ENCODE peak calls at places on chromosomes 16 and 17, in seven cellular contexts. A is PC-9; N is heart left ventricle; P is tibial artery; I is IMR-90; F is uterus; Z is CD8-positive, alpha-beta T cell. K is an unnamed sample.

GRCh38 chr17:28131592-28131991 is 89.1 kb downstream of the NLK start:
- DNase-seq in A (no peak), N (no peak), P (no peak), I (peak), F (no peak), Z (no peak), K (no peak)

GRCh38 chr17:12665263-12666210 is at the start of gene MYOCD:
- DNase-seq in A (no peak), N (peak), P (peak), I (peak), F (peak), Z (no peak), K (no peak)

GRCh38 chr16:84252214-84252613 is 12.4 kb upstream of the KCNG4 start:
- DNase-seq in A (no peak), N (no peak), P (no peak), I (no peak), F (no peak), Z (no peak), K (no peak)

GRCh38 chr17:37088459-37088858 is 139.7 kb downstream of the AATF start:
- DNase-seq in A (peak), N (no peak), P (no peak), I (no peak), F (no peak), Z (no peak), K (no peak)

GRCh38 chr16:85042126-85042525 is 14.5 kb downstream of the KIAA0513 start:
- DNase-seq in A (no peak), N (no peak), P (no peak), I (no peak), F (no peak), Z (no peak), K (no peak)

GRCh38 chr17:10099051-10099571 is 99.3 kb downstream of the GAS7 start:
- DNase-seq in A (no peak), N (no peak), P (no peak), I (peak), F (no peak), Z (no peak), K (no peak)

GRCh38 chr17:52470553-52470952 is 312.0 kb upstream of the CA10 start:
- DNase-seq in A (no peak), N (no peak), P (no peak), I (no peak), F (no peak), Z (no peak), K (no peak)

GRCh38 chr17:43434902-43435319 is 36.1 kb downstream of the ARL4D start:
- DNase-seq in A (no peak), N (no peak), P (no peak), I (no peak), F (no peak), Z (no peak), K (no peak)

GRCh38 chr17:27546624-27547300 is 84.2 kb upstream of the LGALS9 start:
- DNase-seq in A (no peak), N (no peak), P (no peak), I (peak), F (no peak), Z (no peak), K (no peak)

GRCh38 chr17:33229499-33229898 is 63.6 kb downstream of the ASIC2 start:
- DNase-seq in A (no peak), N (no peak), P (no peak), I (no peak), F (no peak), Z (no peak), K (no peak)

GRCh38 chr17:43782903-43783462 is 2.7 kb downstream of the CFAP97D1 start:
- DNase-seq in A (no peak), N (no peak), P (no peak), I (no peak), F (no peak), Z (no peak), K (no peak)

GRCh38 chr16:89951509-89951908 is 3.0 kb downstream of the DEF8 start:
- DNase-seq in A (no peak), N (no peak), P (no peak), I (no peak), F (no peak), Z (no peak), K (no peak)

GRCh38 chr17:35051183-35051578 is 12.3 kb downstream of the RFFL start:
- DNase-seq in A (no peak), N (no peak), P (no peak), I (no peak), F (no peak), Z (peak), K (no peak)

GRCh38 chr17:66848496-66848895 is 13.6 kb downstream of the CACNG5 start:
- DNase-seq in A (no peak), N (no peak), P (no peak), I (no peak), F (no peak), Z (no peak), K (no peak)

GRCh38 chr16:88063201-88063773 is 112.1 kb downstream of the BANP start:
- DNase-seq in A (no peak), N (peak), P (no peak), I (peak), F (peak), Z (no peak), K (no peak)

GRCh38 chr17:82930043-82930923 is 90.5 kb upstream of the ZNF750 start:
- DNase-seq in A (no peak), N (no peak), P (peak), I (no peak), F (peak), Z (no peak), K (no peak)

GRCh38 chr17:50708050-50709000 is 611 bp upstream of the ANKRD40 start:
- DNase-seq in A (no peak), N (no peak), P (no peak), I (no peak), F (no peak), Z (no peak), K (no peak)

GRCh38 chr17:63475491-63476412 is 1.1 kb upstream of the ACE start:
- DNase-seq in A (no peak), N (peak), P (no peak), I (peak), F (no peak), Z (no peak), K (no peak)

GRCh38 chr16:14146445-14146844 is 75.3 kb downstream of the MRTFB start:
- DNase-seq in A (no peak), N (no peak), P (no peak), I (no peak), F (no peak), Z (no peak), K (no peak)

GRCh38 chr17:57284984-57285646 is 28.8 kb downstream of the MSI2 start:
- DNase-seq in A (no peak), N (no peak), P (no peak), I (no peak), F (no peak), Z (peak), K (no peak)

GRCh38 chr16:88703486-88704309 is 2.5 kb downstream of the RNF166 start:
- DNase-seq in A (no peak), N (peak), P (no peak), I (no peak), F (no peak), Z (peak), K (no peak)

GRCh38 chr17:14873996-14874395 is 391.1 kb downstream of the PMP22 start:
- DNase-seq in A (no peak), N (no peak), P (no peak), I (no peak), F (no peak), Z (no peak), K (no peak)

GRCh38 chr16:52407778-52408177 is 139.2 kb downstream of the TOX3 start:
- DNase-seq in A (no peak), N (no peak), P (no peak), I (no peak), F (no peak), Z (no peak), K (no peak)

GRCh38 chr17:61495161-61495857 is 43.1 kb downstream of the TBX4 start:
- DNase-seq in A (peak), N (no peak), P (no peak), I (peak), F (no peak), Z (no peak), K (no peak)

GRCh38 chr17:1644493-1645206 is 882 bp downstream of the SCARF1 start:
- DNase-seq in A (no peak), N (peak), P (no peak), I (peak), F (no peak), Z (no peak), K (no peak)

GRCh38 chr16:89456412-89456811 is 33.9 kb downstream of the ANKRD11 start:
- DNase-seq in A (no peak), N (no peak), P (no peak), I (no peak), F (no peak), Z (no peak), K (no peak)

GRCh38 chr16:68997564-68997963 is 107.9 kb upstream of the HAS3 start:
- DNase-seq in A (peak), N (no peak), P (no peak), I (no peak), F (no peak), Z (no peak), K (no peak)

GRCh38 chr16:79876332-79876730 is 275.8 kb upstream of the MAF start:
- DNase-seq in A (no peak), N (no peak), P (no peak), I (no peak), F (no peak), Z (no peak), K (no peak)
- H3K27ac ChIP-seq in A (no peak), N (no peak), P (no peak), I (no peak), F (no peak), Z (no peak), K (no peak)

GRCh38 chr16:2487903-2488531 is 13.1 kb downstream of the TBC1D24 start:
- DNase-seq in A (no peak), N (no peak), P (no peak), I (no peak), F (no peak), Z (no peak), K (no peak)
- H3K27ac ChIP-seq in A (no peak), N (no peak), P (no peak), I (no peak), F (no peak), Z (no peak), K (no peak)

GRCh38 chr17:60248618-60249516 is 99.1 kb downstream of the CA4 start:
- DNase-seq in A (no peak), N (no peak), P (no peak), I (peak), F (no peak), Z (no peak), K (no peak)

GRCh38 chr17:60252459-60252858 is 102.7 kb downstream of the CA4 start:
- DNase-seq in A (no peak), N (no peak), P (no peak), I (no peak), F (no peak), Z (no peak), K (no peak)

GRCh38 chr17:60244656-60245055 is 94.9 kb downstream of the CA4 start:
- DNase-seq in A (no peak), N (no peak), P (no peak), I (no peak), F (no peak), Z (no peak), K (no peak)

GRCh38 chr17:60249517-60249826 is 99.7 kb downstream of the CA4 start:
- DNase-seq in A (no peak), N (no peak), P (no peak), I (peak), F (no peak), Z (no peak), K (no peak)

DNA sequence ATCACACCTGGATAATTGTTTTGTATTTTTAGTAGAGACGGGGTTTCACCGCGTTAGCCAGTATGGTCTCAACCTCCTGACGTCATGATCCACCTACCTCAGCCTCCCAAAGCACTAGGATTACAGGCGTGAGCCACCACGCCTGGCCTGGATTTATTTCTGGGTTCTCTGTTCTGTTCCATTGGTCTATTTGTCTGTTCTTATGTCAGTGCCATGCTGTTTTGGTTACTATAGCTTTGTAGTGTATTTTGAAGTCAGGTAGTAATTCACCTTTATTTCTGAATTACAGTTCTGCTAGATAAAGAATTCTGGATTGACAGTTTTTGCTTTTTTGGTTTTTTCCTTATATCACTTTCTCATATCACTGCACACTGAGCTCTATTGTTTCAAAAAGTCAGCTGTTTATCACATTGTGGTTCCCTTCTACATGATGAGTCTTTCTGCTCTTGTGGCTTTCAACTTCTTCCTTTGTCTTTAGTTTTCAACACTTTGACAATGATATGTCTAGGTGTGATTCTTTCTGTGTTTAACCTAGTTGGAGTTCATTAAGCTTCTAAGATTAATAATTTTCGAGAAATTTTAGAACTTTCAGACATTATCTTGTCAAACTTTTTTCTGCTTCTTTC is 98.2 kb downstream of the CA4 start:
- DNase-seq in A (no peak), N (no peak), P (no peak), I (no peak), F (no peak), Z (no peak), K (no peak)
- H3K27ac ChIP-seq in A (no peak), N (no peak), P (no peak), I (no peak), F (no peak), Z (no peak), K (no peak)

DNA sequence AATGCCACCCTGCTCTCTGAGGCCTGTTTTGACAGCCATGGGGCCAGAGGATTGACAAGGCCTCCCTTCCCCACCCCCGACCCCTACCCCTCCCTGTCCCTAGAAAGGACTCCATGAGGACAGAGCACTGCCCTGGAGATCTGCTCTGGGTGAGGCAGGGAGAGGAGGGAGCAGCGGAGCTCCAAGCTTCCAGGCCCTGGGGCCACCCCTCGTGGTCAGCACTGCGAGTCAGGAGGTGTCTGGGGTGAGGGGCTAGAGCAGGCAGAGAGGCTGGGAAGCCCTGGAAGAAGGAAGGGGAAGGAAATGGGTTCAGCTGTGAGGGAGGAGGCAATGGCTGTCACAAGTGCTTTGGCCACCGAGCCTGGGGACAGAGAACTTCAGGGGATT is 28.2 kb upstream of the DNAI2 start:
- DNase-seq in A (no peak), N (no peak), P (no peak), I (no peak), F (no peak), Z (no peak), K (no peak)
- H3K27ac ChIP-seq in A (no peak), N (no peak), P (no peak), I (no peak), F (no peak), Z (no peak), K (no peak)

GRCh38 chr16:66510711-66511614 is 39.0 kb downstream of the TK2 start:
- DNase-seq in A (peak), N (peak), P (peak), I (no peak), F (peak), Z (no peak), K (no peak)

GRCh38 chr16:66508914-66509496 is 40.9 kb downstream of the TK2 start:
- DNase-seq in A (no peak), N (no peak), P (peak), I (no peak), F (peak), Z (no peak), K (no peak)

GRCh38 chr16:66508261-66508913 is 41.5 kb downstream of the TK2 start:
- DNase-seq in A (peak), N (no peak), P (peak), I (no peak), F (peak), Z (no peak), K (peak)

GRCh38 chr16:66510298-66510697 is 39.6 kb downstream of the TK2 start:
- DNase-seq in A (peak), N (no peak), P (peak), I (no peak), F (peak), Z (no peak), K (no peak)

GRCh38 chr16:66509576-66509975 is 40.3 kb downstream of the TK2 start:
- DNase-seq in A (no peak), N (no peak), P (peak), I (no peak), F (peak), Z (no peak), K (no peak)
- H3K27ac ChIP-seq in A (peak), N (no peak), P (peak), I (no peak), F (no peak), Z (no peak), K (no peak)

DNA sequence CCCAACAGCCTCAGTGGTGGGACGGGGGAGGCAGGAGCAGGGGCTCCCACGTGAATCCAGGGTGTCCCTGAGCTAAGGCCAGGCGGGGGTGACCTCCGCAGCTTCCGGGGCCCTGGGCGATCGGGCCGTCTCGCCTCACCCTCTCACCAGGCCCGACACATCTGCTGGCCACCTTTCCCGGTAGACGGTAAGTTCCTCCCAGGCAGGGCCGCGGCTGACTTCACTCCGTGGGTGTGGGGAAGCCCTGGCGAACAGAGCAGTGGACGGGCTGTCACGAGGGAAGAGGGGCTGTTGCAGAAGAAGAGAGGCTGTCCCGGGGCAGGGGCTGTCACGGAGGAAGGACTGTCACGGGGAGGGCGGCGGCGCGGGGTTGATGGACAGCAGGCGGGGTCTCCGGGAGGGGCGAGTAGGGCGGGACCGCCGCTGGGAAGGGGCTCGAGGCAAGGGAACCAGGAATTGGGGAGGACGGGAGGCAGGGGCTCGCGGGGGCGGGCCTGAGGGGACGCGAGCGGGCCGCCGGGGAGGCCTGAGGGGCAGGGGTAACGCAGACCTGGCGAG is 498 bp downstream of the PKMYT1 start:
- DNase-seq in A (no peak), N (no peak), P (no peak), I (peak), F (no peak), Z (no peak), K (no peak)
- H3K27ac ChIP-seq in A (no peak), N (no peak), P (no peak), I (peak), F (no peak), Z (no peak), K (no peak)

DNA sequence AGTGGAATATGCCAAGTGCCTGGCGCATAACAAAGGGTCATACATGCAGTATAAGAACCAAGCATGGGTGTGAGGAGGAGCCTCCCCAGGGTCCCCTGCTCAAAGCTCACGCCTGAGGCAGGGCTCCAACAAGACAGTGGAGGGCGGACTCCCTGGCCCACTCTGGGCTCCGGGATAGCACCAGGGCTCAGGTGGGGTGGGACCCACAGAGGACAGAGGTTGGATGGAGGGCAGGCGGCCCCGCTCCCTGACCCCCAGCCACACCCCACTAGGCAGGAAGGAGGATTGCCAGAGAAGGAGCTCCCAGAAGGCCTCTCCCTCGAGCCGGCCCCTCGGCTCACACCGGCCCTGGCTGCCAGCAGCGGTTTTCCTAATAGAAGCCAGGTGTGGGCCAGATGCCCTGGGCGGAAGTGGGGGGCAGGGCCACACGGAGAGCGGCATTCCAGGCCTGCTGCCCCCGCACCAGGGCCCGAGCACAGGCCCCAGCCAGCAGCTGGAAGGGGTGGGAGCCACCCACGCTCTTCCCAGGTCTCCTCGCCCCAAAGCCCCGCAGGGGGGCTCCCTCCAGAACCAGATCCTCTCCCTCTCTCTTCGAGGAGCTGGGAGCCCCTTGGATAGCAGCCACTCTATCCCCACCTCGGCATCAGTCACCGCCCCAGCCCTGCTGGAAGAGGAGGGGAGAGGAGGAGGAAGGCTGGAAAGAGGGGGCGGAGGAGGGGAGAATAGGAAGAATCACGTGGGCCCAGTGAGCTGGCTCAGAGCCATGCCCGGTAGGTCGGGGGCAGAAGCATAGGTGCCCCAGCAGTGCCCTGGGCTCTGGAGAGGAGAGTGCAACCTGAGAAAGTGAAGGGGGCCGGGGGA is 21.0 kb downstream of the VASN start:
- DNase-seq in A (no peak), N (peak), P (peak), I (peak), F (peak), Z (no peak), K (no peak)
- H3K27ac ChIP-seq in A (peak), N (peak), P (peak), I (peak), F (peak), Z (no peak), K (peak)

GRCh38 chr17:49358638-49359247 is 3.3 kb downstream of the ZNF652 start:
- DNase-seq in A (no peak), N (no peak), P (no peak), I (no peak), F (no peak), Z (peak), K (no peak)
- H3K27ac ChIP-seq in A (no peak), N (no peak), P (no peak), I (no peak), F (no peak), Z (peak), K (no peak)

DNA sequence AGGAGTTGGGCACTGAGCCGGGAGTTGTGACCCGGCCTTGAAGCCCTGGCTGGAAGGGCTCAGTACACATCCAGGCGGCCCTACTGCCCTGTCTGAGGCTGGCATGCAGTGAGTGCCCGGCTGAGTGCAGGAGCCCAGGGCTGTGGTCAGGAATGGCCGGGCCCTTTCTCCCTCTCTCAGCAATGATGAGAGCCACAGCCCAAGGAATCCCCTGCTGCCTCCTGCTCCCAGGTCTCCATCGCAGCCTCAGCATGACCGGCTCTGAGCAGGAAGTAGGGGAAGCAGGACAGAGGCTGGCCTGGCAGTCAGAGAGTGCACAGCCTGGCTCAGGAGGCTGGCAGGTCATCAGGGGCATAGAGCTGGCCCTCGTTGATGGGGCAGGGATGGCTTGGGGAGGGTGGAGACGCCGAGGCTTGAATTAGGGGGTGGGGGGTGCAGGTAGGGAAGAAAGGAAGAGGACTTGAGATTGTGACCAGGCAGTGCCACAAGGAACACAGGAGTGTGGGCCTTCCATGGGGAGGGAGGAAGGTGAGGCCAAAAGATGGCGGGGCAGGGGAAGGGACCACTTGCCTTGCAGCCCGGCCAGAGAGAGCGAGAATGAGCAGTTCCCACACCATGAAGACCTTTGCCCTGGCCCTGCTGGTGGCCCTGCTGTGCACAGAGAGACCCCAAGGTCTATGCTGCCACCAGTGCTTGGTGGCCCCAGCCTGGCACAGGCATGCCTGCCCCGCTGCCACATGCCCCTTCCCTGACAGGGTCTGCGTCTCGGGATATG is 32.1 kb upstream of the KRT17 start:
- DNase-seq in A (no peak), N (no peak), P (no peak), I (no peak), F (no peak), Z (no peak), K (no peak)
- H3K27ac ChIP-seq in A (peak), N (no peak), P (no peak), I (no peak), F (no peak), Z (no peak), K (peak)